ENCODE peak calls at places on chromosomes 2 and 18, in seven cellular contexts. M is GM12878, O is HCT116, Q is SK-N-SH, C is K562, W is HepG2, V is H1. R is an unnamed sample.
A peak's percentile ranks its signal among the peaks of the same experiment; 100 is the strongest.

GRCh38 chr2:10556271-10557140 is 108.4 kb upstream of the ODC1 start:
- DNase-seq in W (no peak), O (no peak), C (no peak), Q (no peak), M (no peak), V (no peak), R (no peak)

GRCh38 chr2:140695163-140695562 is 1435.7 kb downstream of the LRP1B start:
- DNase-seq in Q (no peak), V (no peak), C (no peak), O (peak; percentile 65), M (no peak), W (peak; percentile 2), R (no peak)

GRCh38 chr2:84832772-84833461 is 48.0 kb downstream of the TRABD2A start:
- DNase-seq in M (peak; percentile 13), O (no peak), V (no peak), C (no peak), W (no peak), Q (no peak), R (no peak)

GRCh38 chr2:208358758-208359631 is 47.6 kb upstream of the PTH2R start:
- DNase-seq in O (no peak), Q (peak; percentile 45), M (no peak), W (no peak), C (no peak), V (no peak), R (no peak)

GRCh38 chr18:50266248-50266704 is at the start of gene CFAP53:
- DNase-seq in W (peak; percentile 81), V (peak; percentile 46), Q (peak; percentile 99), M (peak; percentile 57), C (no peak), O (no peak), R (peak; percentile 78)

GRCh38 chr2:138389067-138389466 is 112.5 kb upstream of the SPOPL start:
- DNase-seq in V (no peak), C (no peak), M (no peak), O (no peak), Q (no peak), W (no peak), R (no peak)

GRCh38 chr2:202084265-202084664 is 11.2 kb downstream of the KIAA2012 start:
- DNase-seq in Q (no peak), W (no peak), C (no peak), V (no peak), M (no peak), O (no peak), R (no peak)

GRCh38 chr2:100791294-100791935 is 28.5 kb upstream of the NPAS2 start:
- DNase-seq in Q (peak; percentile 32), W (peak; percentile 51), M (no peak), C (no peak), V (no peak), O (no peak), R (no peak)

GRCh38 chr2:69525261-69525660 is 88.0 kb upstream of the NFU1 start:
- DNase-seq in C (no peak), O (no peak), M (no peak), Q (no peak), W (no peak), V (no peak), R (no peak)

GRCh38 chr2:9001229-9001628 is 2.3 kb downstream of the MBOAT2 start:
- DNase-seq in Q (no peak), O (no peak), M (no peak), V (no peak), W (no peak), C (no peak), R (peak; percentile 62)

GRCh38 chr2:204110250-204111183 is 174.0 kb downstream of the ICOS start:
- DNase-seq in O (no peak), C (no peak), Q (no peak), M (no peak), W (no peak), V (no peak), R (no peak)

GRCh38 chr2:172095146-172095904 is 7.4 kb downstream of the DLX2 start:
- DNase-seq in C (no peak), Q (peak; percentile 74), O (no peak), M (no peak), W (no peak), V (no peak), R (peak; percentile 93)

GRCh38 chr2:5777089-5777488 is 84.9 kb downstream of the SOX11 start:
- DNase-seq in W (no peak), O (no peak), C (no peak), V (no peak), M (no peak), Q (no peak), R (peak; percentile 4)

GRCh38 chr2:228841475-228841874 is 429.6 kb downstream of the PID1 start:
- DNase-seq in M (no peak), Q (no peak), O (no peak), C (no peak), V (no peak), W (no peak), R (no peak)

GRCh38 chr2:49225126-49225525 is 70.8 kb upstream of the FSHR start:
- DNase-seq in O (no peak), M (no peak), C (no peak), V (no peak), W (no peak), Q (no peak), R (no peak)

GRCh38 chr2:212665948-212666347 is 127.3 kb upstream of the ERBB4 start:
- DNase-seq in Q (no peak), W (no peak), O (no peak), V (no peak), C (no peak), M (no peak), R (no peak)

GRCh38 chr2:221640686-221641085 is 68.6 kb upstream of the EPHA4 start:
- DNase-seq in O (no peak), M (no peak), W (no peak), C (no peak), Q (no peak), V (no peak), R (no peak)

GRCh38 chr2:127887452-127888219 is 1.9 kb upstream of the AMMECR1L start:
- DNase-seq in C (no peak), Q (no peak), W (no peak), M (no peak), V (no peak), O (no peak), R (no peak)
- TF ChIP-seq JUND in C (no peak), Q (no peak), W (no peak), M (no peak), V (no peak), O (no peak), R (no peak)

GRCh38 chr2:219059725-219060682 is 717 bp downstream of the IHH start:
- DNase-seq in M (no peak), W (no peak), V (no peak), O (no peak), C (no peak), Q (peak; percentile 74), R (no peak)
- TF ChIP-seq JUND in M (no peak), W (no peak), V (no peak), O (no peak), C (no peak), Q (no peak), R (no peak)

GRCh38 chr18:79446931-79447330 is 51.2 kb downstream of the NFATC1 start:
- DNase-seq in W (no peak), V (no peak), Q (no peak), M (no peak), C (no peak), O (no peak), R (no peak)
- TF ChIP-seq JUND in W (no peak), V (no peak), Q (no peak), M (no peak), C (no peak), O (no peak), R (no peak)

DNA sequence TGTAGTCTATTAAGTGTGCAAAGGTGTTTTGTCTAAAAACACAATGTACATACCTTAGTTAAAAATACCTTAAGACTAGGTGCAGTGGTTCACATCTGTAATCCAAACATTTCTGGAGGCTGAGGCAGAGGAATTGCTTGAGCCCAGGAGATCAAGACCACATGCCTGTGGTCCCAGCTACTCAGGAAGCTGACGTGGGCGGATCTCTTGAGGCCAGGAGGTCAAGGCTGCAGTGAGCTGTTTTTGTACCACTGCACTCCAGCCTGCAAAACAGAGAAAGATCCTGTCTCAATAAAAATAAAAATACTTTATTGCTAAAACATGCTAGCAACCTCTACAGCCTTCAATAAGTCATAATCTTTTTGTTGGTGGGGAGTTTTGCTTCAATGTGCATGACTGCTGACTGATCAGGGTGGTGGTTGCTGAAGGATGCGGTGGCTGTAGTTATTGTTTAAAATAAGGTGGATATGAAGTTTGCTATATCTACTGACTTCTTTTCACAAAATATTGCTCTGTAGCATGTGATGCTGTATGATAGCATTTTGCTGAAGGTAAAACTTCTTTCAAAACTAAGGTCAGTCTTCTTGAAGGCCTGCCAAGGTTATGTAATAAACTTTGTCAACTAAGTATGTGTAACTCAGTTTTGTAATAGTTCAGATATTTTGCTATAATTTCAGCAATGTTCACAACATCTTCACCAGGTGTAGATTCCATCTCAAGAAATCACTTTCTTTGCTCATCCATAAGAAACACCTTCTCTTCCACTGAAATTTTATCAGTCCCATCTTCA is 1238.0 kb upstream of the NRXN1 start:
- DNase-seq in C (no peak), V (no peak), Q (no peak), M (no peak), W (no peak), O (no peak), R (no peak)
- TF ChIP-seq JUND in C (no peak), V (no peak), Q (no peak), M (no peak), W (no peak), O (no peak), R (no peak)

DNA sequence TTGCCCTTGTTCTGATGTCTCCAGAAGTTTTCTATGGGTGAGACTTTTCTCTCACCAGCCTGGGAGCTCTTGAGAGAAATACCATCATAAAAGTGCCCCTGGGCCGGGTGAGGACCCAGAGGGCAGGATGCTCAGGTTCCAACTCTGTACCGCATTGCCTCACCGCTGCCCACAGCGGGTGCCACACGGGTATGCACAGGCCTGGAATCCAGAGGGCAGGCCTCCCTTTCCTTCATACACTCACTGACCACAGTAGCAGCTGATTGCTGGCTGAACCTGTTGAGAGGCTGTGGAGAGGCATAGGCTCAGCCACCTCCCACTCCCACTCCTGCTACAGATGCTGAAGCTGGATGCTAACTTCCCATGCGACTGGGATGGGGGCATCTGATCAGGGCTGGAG is 293.8 kb downstream of the CYP26B1 start:
- DNase-seq in Q (no peak), V (no peak), M (no peak), C (no peak), W (no peak), O (no peak), R (no peak)
- TF ChIP-seq JUND in Q (no peak), V (no peak), M (no peak), C (no peak), W (no peak), O (no peak), R (no peak)

DNA sequence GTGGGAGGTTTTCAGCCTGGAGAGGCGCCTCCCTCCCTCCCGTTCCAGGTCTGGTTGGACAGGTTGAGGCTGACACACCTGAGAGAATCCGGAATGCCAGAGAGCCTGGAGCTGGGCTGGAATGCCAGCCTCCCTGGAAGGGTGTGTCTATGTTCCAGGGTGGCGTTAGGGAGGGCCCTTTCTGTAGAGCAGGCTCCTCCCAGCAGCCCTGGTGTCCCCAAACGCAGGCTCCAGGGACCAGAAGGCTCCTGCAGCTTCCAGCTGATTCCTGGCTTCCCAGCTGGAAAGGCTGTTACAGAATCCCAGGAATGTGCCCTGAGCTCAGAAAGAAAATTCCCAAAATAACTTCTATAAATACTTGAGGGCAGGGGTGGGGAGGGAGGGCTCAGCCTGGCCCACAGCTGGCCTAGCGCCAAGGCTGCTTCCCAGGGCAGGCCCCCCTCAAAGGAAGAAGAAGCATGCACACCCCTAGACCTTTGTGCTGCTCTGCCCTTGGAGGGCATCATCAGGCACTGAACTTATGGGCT is 85.4 kb downstream of the STPG4 start:
- DNase-seq in W (peak; percentile 84), C (no peak), O (peak; percentile 82), Q (peak; percentile 49), V (peak; percentile 76), M (no peak), R (peak; percentile 88)
- TF ChIP-seq JUND in W (no peak), C (no peak), O (no peak), Q (no peak), V (peak; percentile 28), M (no peak), R (no peak)